ENCODE peak calls at places on chromosome 3, in eight cellular contexts. V, L, W, B, N, P, G and E are unnamed samples.

GRCh38 chr3:45659661-45660566 is 29.3 kb upstream of the SACM1L start:
- DNase-seq in V (peak), L (peak), W (peak), B (peak), N (peak), P (peak), G (peak), E (peak)

GRCh38 chr3:176347424-176348146 is 849.7 kb downstream of the TBL1XR1 start:
- DNase-seq in V (no peak), L (no peak), W (no peak), B (no peak), N (no peak), P (no peak), G (no peak), E (no peak)

GRCh38 chr3:83321457-83321856 is 1560.0 kb upstream of the GBE1 start:
- DNase-seq in V (no peak), L (no peak), W (no peak), B (no peak), N (no peak), P (no peak), G (no peak), E (no peak)

GRCh38 chr3:172616061-172616461 is 92.8 kb upstream of the TNFSF10 start:
- DNase-seq in V (no peak), L (peak), W (no peak), B (no peak), N (no peak), P (no peak), G (no peak), E (no peak)

GRCh38 chr3:162525791-162526190 is 1029.2 kb downstream of the OTOL1 start:
- DNase-seq in V (no peak), L (no peak), W (no peak), B (no peak), N (no peak), P (peak), G (no peak), E (no peak)

GRCh38 chr3:133040696-133041523 is 2.7 kb downstream of the TMEM108 start:
- DNase-seq in V (peak), L (peak), W (peak), B (peak), N (no peak), P (peak), G (peak), E (peak)

GRCh38 chr3:71690222-71690821 is 34.9 kb downstream of the EIF4E3 start:
- DNase-seq in V (peak), L (no peak), W (no peak), B (peak), N (no peak), P (peak), G (peak), E (no peak)

GRCh38 chr3:158742861-158743260 is 10.6 kb upstream of the RARRES1 start:
- DNase-seq in V (no peak), L (no peak), W (no peak), B (no peak), N (no peak), P (peak), G (no peak), E (no peak)

GRCh38 chr3:170499562-170500156 is 81.0 kb downstream of the CLDN11 start:
- DNase-seq in V (peak), L (peak), W (peak), B (no peak), N (no peak), P (peak), G (peak), E (peak)

GRCh38 chr3:179971280-179971679 is 65.5 kb downstream of the PEX5L start:
- DNase-seq in V (no peak), L (no peak), W (no peak), B (no peak), N (no peak), P (peak), G (no peak), E (no peak)

GRCh38 chr3:27976933-27977332 is 254.8 kb upstream of the EOMES start:
- DNase-seq in V (no peak), L (no peak), W (peak), B (no peak), N (no peak), P (peak), G (no peak), E (no peak)

GRCh38 chr3:172559029-172559428 is 35.8 kb upstream of the TNFSF10 start:
- DNase-seq in V (no peak), L (no peak), W (no peak), B (no peak), N (no peak), P (no peak), G (no peak), E (no peak)

GRCh38 chr3:98021821-98022220 is 13.3 kb downstream of the GABRR3 start:
- DNase-seq in V (no peak), L (no peak), W (no peak), B (no peak), N (no peak), P (peak), G (no peak), E (no peak)

GRCh38 chr3:52779411-52780297 is 2.3 kb downstream of the ITIH1 start:
- DNase-seq in V (no peak), L (peak), W (no peak), B (no peak), N (no peak), P (no peak), G (peak), E (no peak)

GRCh38 chr3:52841211-52841980 is 6.6 kb upstream of the MUSTN1 start:
- DNase-seq in V (no peak), L (no peak), W (no peak), B (no peak), N (no peak), P (no peak), G (no peak), E (no peak)

GRCh38 chr3:190124067-190124466 is 3.4 kb upstream of the P3H2 start:
- DNase-seq in V (no peak), L (no peak), W (no peak), B (no peak), N (no peak), P (no peak), G (no peak), E (no peak)

GRCh38 chr3:16290007-16290826 is 25.2 kb downstream of the OXNAD1 start:
- DNase-seq in V (no peak), L (peak), W (peak), B (no peak), N (peak), P (peak), G (no peak), E (peak)

GRCh38 chr3:72560857-72561675 is 287.2 kb downstream of the SHQ1 start:
- DNase-seq in V (peak), L (no peak), W (no peak), B (no peak), N (no peak), P (no peak), G (no peak), E (no peak)

GRCh38 chr3:8972614-8973013 is 9.3 kb upstream of the RAD18 start:
- DNase-seq in V (no peak), L (no peak), W (no peak), B (no peak), N (no peak), P (peak), G (no peak), E (peak)

GRCh38 chr3:187777331-187778046 is 32.2 kb upstream of the BCL6 start:
- DNase-seq in V (no peak), L (no peak), W (no peak), B (no peak), N (peak), P (peak), G (no peak), E (no peak)

GRCh38 chr3:156728267-156728985 is 54.0 kb downstream of the TIPARP start:
- DNase-seq in V (peak), L (no peak), W (no peak), B (no peak), N (no peak), P (peak), G (no peak), E (no peak)